ENCODE peak calls at places on chromosome 2, in seven cellular contexts. E is OCI-LY7, L is fibroblast of mammary gland, T is PC-9, R is mucosa of descending colon, V is bronchial epithelial cell, I is MCF 10A. X is an unnamed sample.
A peak's percentile ranks its signal among the peaks of the same experiment; 100 is the strongest.

GRCh38 chr2:196245746-196246145 is 74.4 kb upstream of the STK17B start:
- DNase-seq in E (no peak), L (peak; percentile 36), T (no peak), R (no peak), V (no peak), I (no peak), X (no peak)

GRCh38 chr2:102436284-102436683 is 13.3 kb downstream of the IL18RAP start:
- DNase-seq in E (no peak), L (no peak), T (no peak), R (no peak), V (no peak), I (no peak), X (peak; percentile 24)

GRCh38 chr2:118845005-118845842 is 2.2 kb downstream of the EN1 start:
- DNase-seq in E (no peak), L (no peak), T (no peak), R (no peak), V (no peak), I (no peak), X (no peak)

GRCh38 chr2:234968633-234969328 is 17.0 kb downstream of the SH3BP4 start:
- DNase-seq in E (no peak), L (no peak), T (no peak), R (no peak), V (no peak), I (no peak), X (no peak)

GRCh38 chr2:10883880-10884529 is 27.7 kb upstream of the KCNF1 start:
- DNase-seq in E (no peak), L (no peak), T (peak; percentile 17), R (no peak), V (no peak), I (no peak), X (no peak)

GRCh38 chr2:235263205-235264120 is 230.4 kb upstream of the AGAP1 start:
- DNase-seq in E (no peak), L (peak; percentile 95), T (peak; percentile 67), R (peak; percentile 78), V (peak; percentile 69), I (peak; percentile 91), X (peak; percentile 84)

GRCh38 chr2:120874876-120875275 is 139.2 kb downstream of the GLI2 start:
- DNase-seq in E (no peak), L (no peak), T (no peak), R (no peak), V (no peak), I (no peak), X (no peak)

GRCh38 chr2:33108483-33109443 is 162.0 kb downstream of the LTBP1 start:
- DNase-seq in E (no peak), L (peak; percentile 56), T (no peak), R (no peak), V (peak; percentile 72), I (no peak), X (peak; percentile 15)

GRCh38 chr2:130328710-130329109 is 14.0 kb upstream of the IMP4 start:
- DNase-seq in E (no peak), L (no peak), T (no peak), R (no peak), V (peak; percentile 97), I (peak; percentile 66), X (no peak)

GRCh38 chr2:17539993-17540812 is at the start of gene VSNL1:
- DNase-seq in E (no peak), L (peak; percentile 30), T (peak; percentile 43), R (peak; percentile 89), V (peak; percentile 86), I (peak; percentile 94), X (peak; percentile 84)
- TF ChIP-seq CTCF in E (no peak), L (no peak), T (no peak), R (no peak), V (no peak), I (no peak), X (no peak)

GRCh38 chr2:189799030-189799331 is 14.7 kb downstream of the PMS1 start:
- DNase-seq in E (no peak), L (no peak), T (no peak), R (no peak), V (no peak), I (no peak), X (no peak)
- TF ChIP-seq CTCF in E (peak; percentile 51), L (no peak), T (no peak), R (no peak), V (no peak), I (no peak), X (no peak)

GRCh38 chr2:160087854-160088745 is 25.7 kb upstream of the PLA2R1 start:
- DNase-seq in E (peak; percentile 50), L (peak; percentile 42), T (no peak), R (no peak), V (no peak), I (peak; percentile 64), X (no peak)
- TF ChIP-seq CTCF in E (peak; percentile 75), L (peak; percentile 40), T (peak; percentile 56), R (no peak), V (peak; percentile 30), I (peak; percentile 24), X (no peak)

GRCh38 chr2:214960677-214961076 is 151.2 kb upstream of the BARD1 start:
- DNase-seq in E (peak; percentile 3), L (peak; percentile 14), T (no peak), R (no peak), V (peak; percentile 37), I (peak; percentile 13), X (no peak)
- TF ChIP-seq CTCF in E (peak; percentile 63), L (peak; percentile 29), T (peak; percentile 73), R (no peak), V (no peak), I (peak; percentile 24), X (peak; percentile 24)

GRCh38 chr2:111708478-111708877 is 175.5 kb downstream of the ANAPC1 start:
- DNase-seq in E (no peak), L (no peak), T (no peak), R (no peak), V (no peak), I (no peak), X (no peak)

GRCh38 chr2:111705711-111706323 is 178.2 kb downstream of the ANAPC1 start:
- DNase-seq in E (peak; percentile 98), L (peak; percentile 95), T (peak; percentile 99), R (no peak), V (peak; percentile 78), I (peak; percentile 92), X (no peak)

GRCh38 chr2:111707700-111708099 is 176.3 kb downstream of the ANAPC1 start:
- DNase-seq in E (no peak), L (no peak), T (no peak), R (no peak), V (no peak), I (no peak), X (no peak)

GRCh38 chr2:111705206-111705605 is 178.8 kb downstream of the ANAPC1 start:
- DNase-seq in E (peak; percentile 95), L (no peak), T (no peak), R (no peak), V (no peak), I (no peak), X (no peak)

GRCh38 chr2:111706481-111707001 is 177.5 kb downstream of the ANAPC1 start:
- DNase-seq in E (peak; percentile 79), L (no peak), T (no peak), R (no peak), V (no peak), I (no peak), X (no peak)
- TF ChIP-seq CTCF in E (peak; percentile 58), L (no peak), T (no peak), R (no peak), V (no peak), I (no peak), X (no peak)

GRCh38 chr2:95346236-95346737 is 49.1 kb downstream of the KCNIP3 start:
- DNase-seq in E (no peak), L (peak; percentile 68), T (no peak), R (no peak), V (no peak), I (peak; percentile 69), X (peak; percentile 78)

GRCh38 chr2:95345415-95346235 is 48.5 kb downstream of the KCNIP3 start:
- DNase-seq in E (peak; percentile 16), L (peak; percentile 81), T (peak; percentile 66), R (peak; percentile 83), V (peak; percentile 57), I (peak; percentile 84), X (peak; percentile 89)

GRCh38 chr2:95344656-95345055 is 47.5 kb downstream of the KCNIP3 start:
- DNase-seq in E (no peak), L (no peak), T (no peak), R (no peak), V (no peak), I (no peak), X (no peak)

GRCh38 chr2:95344208-95344570 is 47.0 kb downstream of the KCNIP3 start:
- DNase-seq in E (no peak), L (no peak), T (no peak), R (no peak), V (no peak), I (no peak), X (no peak)

DNA sequence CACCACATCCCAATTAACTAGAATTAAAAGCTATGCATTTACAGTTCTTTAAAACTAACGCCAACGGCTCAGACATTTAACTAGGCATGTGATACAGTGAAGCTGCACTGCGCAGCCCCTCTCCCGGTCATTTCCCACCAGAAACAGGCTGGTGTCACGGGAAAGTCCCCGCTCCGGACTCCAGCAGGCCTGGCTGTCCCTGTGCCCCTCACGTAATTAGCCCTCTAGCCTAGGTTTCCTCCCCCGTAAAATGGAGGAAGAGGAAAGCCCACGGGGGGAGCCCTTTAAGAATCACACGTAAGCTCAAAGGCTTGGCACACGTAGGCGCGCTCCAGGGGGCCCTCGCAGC is 47.9 kb downstream of the KCNIP3 start:
- DNase-seq in E (no peak), L (no peak), T (no peak), R (no peak), V (no peak), I (no peak), X (no peak)
- TF ChIP-seq CTCF in E (no peak), L (no peak), T (no peak), R (no peak), V (no peak), I (no peak), X (no peak)

GRCh38 chr2:241598487-241598886 is 38.5 kb downstream of the THAP4 start:
- DNase-seq in E (peak; percentile 10), L (no peak), T (peak; percentile 48), R (no peak), V (peak; percentile 30), I (peak; percentile 46), X (no peak)
- TF ChIP-seq CTCF in E (peak; percentile 40), L (no peak), T (peak; percentile 61), R (no peak), V (peak; percentile 34), I (no peak), X (no peak)

DNA sequence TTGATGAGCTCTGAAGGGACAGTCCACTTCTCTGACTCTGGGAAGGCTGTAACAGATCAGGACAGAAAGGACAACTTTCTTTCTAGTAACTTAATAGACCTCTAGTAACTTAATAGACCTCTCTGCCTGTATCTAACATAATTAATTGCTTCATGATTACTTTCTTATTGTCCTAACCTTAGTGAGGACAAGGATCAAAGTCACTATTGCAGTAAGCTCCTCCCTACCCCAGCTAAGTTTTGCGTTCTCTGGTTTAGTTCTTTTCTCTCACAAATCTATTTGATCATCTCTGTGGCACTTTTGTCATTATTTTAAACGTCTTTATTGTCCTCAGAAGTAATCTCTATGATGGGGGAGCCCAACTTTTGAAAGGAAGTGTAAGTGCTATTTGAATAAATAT is 125.5 kb upstream of the UGP2 start:
- DNase-seq in E (no peak), L (no peak), T (no peak), R (no peak), V (no peak), I (no peak), X (no peak)
- TF ChIP-seq CTCF in E (no peak), L (no peak), T (no peak), R (no peak), V (no peak), I (no peak), X (no peak)

X was measured in heart left ventricle.